ENCODE peak calls at places on chromosomes 6 and 20, in five cellular contexts. One of them, this sample, is unnamed.

GRCh38 chr6:34526241-34526972 is 29.7 kb downstream of the SPDEF start:
- DNase-seq in HFFc6: no peak
- DNase-seq in sigmoid colon: no peak
- DNase-seq in immature natural killer cell: no peak
- DNase-seq in HT-29: no peak
- DNase-seq in this sample: no peak

GRCh38 chr20:53141651-53142050 is 169.5 kb downstream of the TSHZ2 start:
- DNase-seq in HFFc6: no peak
- DNase-seq in sigmoid colon: no peak
- DNase-seq in immature natural killer cell: no peak
- DNase-seq in HT-29: no peak
- DNase-seq in this sample: no peak

GRCh38 chr20:63194007-63194820 is 21.7 kb downstream of the YTHDF1 start:
- DNase-seq in HFFc6: no peak
- DNase-seq in sigmoid colon: no peak
- DNase-seq in immature natural killer cell: no peak
- DNase-seq in HT-29: no peak
- DNase-seq in this sample: no peak

GRCh38 chr6:150272264-150272975 is 96.4 kb upstream of the IYD start:
- DNase-seq in HFFc6: no peak
- DNase-seq in sigmoid colon: no peak
- DNase-seq in immature natural killer cell: no peak
- DNase-seq in HT-29: no peak
- DNase-seq in this sample: no peak

GRCh38 chr6:107656381-107656780 is 166.5 kb downstream of the SOBP start:
- DNase-seq in HFFc6: no peak
- DNase-seq in sigmoid colon: no peak
- DNase-seq in immature natural killer cell: no peak
- DNase-seq in HT-29: no peak
- DNase-seq in this sample: no peak

GRCh38 chr6:80541186-80541585 is 434.7 kb downstream of the BCKDHB start:
- DNase-seq in HFFc6: peak; percentile 75
- DNase-seq in sigmoid colon: no peak
- DNase-seq in immature natural killer cell: no peak
- DNase-seq in HT-29: no peak
- DNase-seq in this sample: no peak

GRCh38 chr6:151806757-151807512 is 547 bp upstream of the ESR1 start:
- DNase-seq in HFFc6: no peak
- DNase-seq in sigmoid colon: no peak
- DNase-seq in immature natural killer cell: no peak
- DNase-seq in HT-29: no peak
- DNase-seq in this sample: no peak

GRCh38 chr6:30854641-30855040 is 29.7 kb upstream of the DDR1 start:
- DNase-seq in HFFc6: no peak
- DNase-seq in sigmoid colon: no peak
- DNase-seq in immature natural killer cell: no peak
- DNase-seq in HT-29: no peak
- DNase-seq in this sample: no peak